ENCODE peak calls at places on chromosomes 7 and 10, in seven cellular contexts. O is ascending aorta, R is neural crest cell, Y is cardiac muscle cell, Q is nephron progenitor cell, X is pancreas, W is endodermal cell. K is an unnamed sample.

GRCh38 chr7:141071260-141071854 is 2.5 kb upstream of the TMEM178B start:
- DNase-seq in X (peak; percentile 29), R (peak; percentile 71), Q (peak; percentile 64), O (no peak), W (peak; percentile 87), Y (peak; percentile 21), K (no peak)

GRCh38 chr7:108592633-108593277 is 23.1 kb downstream of the DNAJB9 start:
- DNase-seq in R (no peak), O (no peak), X (no peak), Y (peak; percentile 38), W (no peak), Q (peak; percentile 15), K (no peak)

GRCh38 chr7:82755705-82756551 is 312.4 kb upstream of the CACNA2D1 start:
- DNase-seq in Q (no peak), O (no peak), Y (no peak), X (no peak), W (no peak), R (no peak), K (no peak)

GRCh38 chr10:107653832-107654287 is 489.4 kb upstream of the SORCS1 start:
- DNase-seq in O (no peak), Q (no peak), R (no peak), W (no peak), X (peak; percentile 7), Y (peak; percentile 62), K (no peak)

GRCh38 chr7:99943641-99944507 is 14.5 kb upstream of the GJC3 start:
- DNase-seq in W (peak; percentile 87), X (no peak), O (no peak), Q (no peak), Y (no peak), R (peak; percentile 41), K (no peak)

GRCh38 chr10:4061441-4061951 is 276.5 kb upstream of the KLF6 start:
- DNase-seq in X (no peak), R (no peak), Q (no peak), W (no peak), O (peak; percentile 92), Y (peak; percentile 59), K (no peak)

GRCh38 chr10:92052741-92053140 is 129.2 kb downstream of the BTAF1 start:
- DNase-seq in O (no peak), W (no peak), Y (no peak), Q (no peak), X (no peak), R (no peak), K (no peak)

GRCh38 chr7:17144313-17144712 is 154.1 kb upstream of the AHR start:
- DNase-seq in X (no peak), R (no peak), O (no peak), W (no peak), Y (peak; percentile 42), Q (no peak), K (no peak)

GRCh38 chr7:82098410-82098809 is 328.6 kb upstream of the HGF start:
- DNase-seq in Y (no peak), X (no peak), Q (no peak), O (no peak), R (no peak), W (no peak), K (no peak)

GRCh38 chr10:79059859-79060379 is 8.8 kb upstream of the ZMIZ1 start:
- DNase-seq in O (peak; percentile 11), X (peak; percentile 88), W (peak; percentile 38), Y (no peak), Q (no peak), R (no peak), K (no peak)

GRCh38 chr10:43868952-43869351 is 220.3 kb upstream of the ZNF32 start:
- DNase-seq in W (no peak), Q (no peak), O (no peak), R (no peak), X (no peak), Y (no peak), K (no peak)

GRCh38 chr7:50142421-50143113 is 49.5 kb upstream of the ZPBP start:
- DNase-seq in R (no peak), Q (peak; percentile 12), O (no peak), X (no peak), Y (peak; percentile 47), W (no peak), K (no peak)

GRCh38 chr10:101570764-101571572 is 17.1 kb downstream of the POLL start:
- DNase-seq in Q (no peak), Y (no peak), X (no peak), O (no peak), R (no peak), W (no peak), K (no peak)

GRCh38 chr10:63977329-63977923 is 456.2 kb downstream of the REEP3 start:
- DNase-seq in Q (peak; percentile 39), R (peak; percentile 41), Y (peak; percentile 51), W (peak; percentile 86), O (no peak), X (no peak), K (no peak)

GRCh38 chr10:114084225-114084624 is 40.6 kb downstream of the ADRB1 start:
- DNase-seq in X (no peak), Q (no peak), O (no peak), Y (no peak), W (no peak), R (no peak), K (no peak)

GRCh38 chr10:63763744-63764143 is 242.5 kb downstream of the REEP3 start:
- DNase-seq in X (no peak), R (no peak), W (no peak), Y (no peak), Q (no peak), O (no peak), K (no peak)

GRCh38 chr10:51109821-51110533 is 35.7 kb downstream of the PRKG1 start:
- DNase-seq in Y (peak; percentile 56), X (no peak), O (no peak), W (no peak), R (no peak), Q (no peak), K (no peak)

GRCh38 chr10:112744525-112744924 is 205.5 kb upstream of the TCF7L2 start:
- DNase-seq in Y (no peak), Q (no peak), O (no peak), W (no peak), R (no peak), X (no peak), K (no peak)

GRCh38 chr10:43188702-43189101 is 50.5 kb downstream of the CSGALNACT2 start:
- DNase-seq in W (no peak), R (no peak), Q (no peak), Y (peak; percentile 84), X (no peak), O (no peak), K (no peak)

GRCh38 chr10:3702569-3702968 is 82.4 kb downstream of the KLF6 start:
- DNase-seq in W (no peak), R (no peak), Q (no peak), Y (no peak), X (no peak), O (no peak), K (no peak)

GRCh38 chr10:102492983-102493382 is 9.5 kb downstream of the ACTR1A start:
- DNase-seq in R (no peak), W (no peak), Y (peak; percentile 32), Q (no peak), X (peak; percentile 68), O (no peak), K (no peak)

DNA sequence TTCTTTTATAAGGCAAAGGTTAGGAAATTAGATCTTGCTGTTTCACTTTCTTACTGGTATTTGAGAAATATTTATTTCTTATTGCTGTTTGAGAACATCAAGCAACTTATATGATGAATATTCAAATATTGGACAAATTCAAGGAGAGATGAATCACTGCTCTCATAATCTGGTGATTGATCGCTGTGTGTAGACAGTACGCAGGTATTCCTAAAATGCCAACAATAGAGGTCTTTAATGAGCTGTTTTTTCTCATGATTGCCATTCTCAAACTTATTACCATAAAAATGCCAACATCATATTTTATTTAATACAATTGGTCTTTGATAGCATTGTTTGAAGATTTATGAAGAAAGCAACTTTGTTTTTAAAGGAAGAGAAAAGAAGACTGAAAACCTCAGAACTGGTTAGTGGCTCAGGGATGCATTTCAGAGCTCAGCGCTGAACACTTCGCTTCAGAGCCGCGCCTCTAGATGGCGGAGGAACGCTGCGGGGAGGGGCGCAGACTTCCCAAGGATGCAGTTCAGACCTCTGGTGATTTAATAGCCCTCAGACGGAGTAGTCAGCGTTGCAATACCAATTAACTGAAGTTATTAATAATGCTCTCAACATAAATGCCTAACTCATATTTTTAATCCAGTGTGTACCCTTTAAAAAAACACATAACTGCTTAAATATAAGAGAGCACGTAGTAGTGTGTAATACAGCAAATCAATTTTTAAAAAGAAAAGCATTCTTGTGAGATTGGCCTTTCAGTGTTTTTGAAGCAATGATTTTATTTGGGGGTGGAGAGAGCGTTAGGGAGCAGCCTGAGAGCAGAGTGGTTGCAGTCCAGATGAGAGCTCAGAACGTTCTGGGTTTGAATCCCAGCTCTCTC is 38.5 kb upstream of the STEAP4 start:
- DNase-seq in X (peak; percentile 25), R (peak; percentile 48), Y (peak; percentile 48), W (peak; percentile 86), O (no peak), Q (peak; percentile 75), K (no peak)
- TF ChIP-seq CTCF in X (no peak), R (peak; percentile 73), Y (peak; percentile 66), W (peak; percentile 87), O (peak; percentile 38), Q (peak; percentile 71), K (peak; percentile 87)

DNA sequence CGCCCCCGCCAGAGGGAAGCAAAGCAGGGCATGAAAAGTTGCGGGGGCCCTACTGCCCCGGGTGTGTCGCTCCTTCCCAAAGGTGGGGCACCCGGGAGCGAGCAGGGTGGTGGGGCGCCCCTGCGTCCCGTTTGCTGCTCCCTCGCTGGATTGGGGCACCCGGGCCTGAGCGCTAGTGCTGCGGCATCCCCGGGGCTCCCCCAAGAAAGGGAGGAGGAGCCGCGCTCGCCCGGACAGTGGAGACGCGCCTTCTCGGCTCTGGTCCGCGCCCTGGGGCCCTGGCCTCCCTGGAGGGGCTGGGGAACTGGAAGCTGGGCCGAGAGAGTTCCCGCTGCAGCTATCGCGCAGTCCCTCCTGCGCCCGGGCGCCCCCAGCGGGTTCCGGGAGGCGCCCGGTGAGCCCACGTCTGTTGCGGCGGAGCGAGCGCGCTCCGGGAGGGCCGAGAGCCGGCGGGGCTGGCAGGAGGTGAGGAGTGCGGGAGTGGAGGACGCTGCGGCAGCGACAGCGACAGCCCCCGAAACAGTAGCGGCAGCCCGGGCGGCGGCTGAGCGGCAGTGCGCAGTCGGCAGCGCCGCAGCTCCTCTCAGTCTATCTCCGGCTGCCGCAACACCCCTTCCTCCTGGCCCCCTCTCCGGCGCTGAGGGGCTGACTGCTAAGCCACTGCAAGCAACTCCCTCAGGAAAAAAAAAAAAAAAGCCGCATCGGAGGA is 505 bp upstream of the BMPER start:
- DNase-seq in Q (peak; percentile 70), O (no peak), Y (peak; percentile 74), W (peak; percentile 84), X (no peak), R (peak; percentile 25), K (no peak)
- TF ChIP-seq CTCF in Q (peak; percentile 8), O (peak; percentile 17), Y (no peak), W (peak; percentile 37), X (no peak), R (peak; percentile 27), K (peak; percentile 25)

DNA sequence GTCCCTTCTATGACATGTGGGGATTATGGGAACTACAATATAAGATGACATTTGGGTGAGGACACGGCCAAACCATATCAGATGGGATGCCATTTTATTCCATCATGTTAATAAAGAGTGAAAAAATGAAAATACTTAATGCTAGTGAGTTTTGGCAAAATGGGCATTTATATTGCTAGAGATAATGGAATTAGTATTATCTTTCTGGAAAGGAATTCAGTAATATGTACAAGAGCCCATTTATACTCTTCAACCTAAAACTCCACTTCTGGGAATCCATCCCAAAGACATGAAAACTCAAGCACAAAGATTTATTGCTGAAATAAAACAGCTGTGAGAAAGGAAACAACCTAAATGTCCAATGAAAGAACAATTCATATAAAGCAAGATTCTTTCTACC is 96.0 kb upstream of the TMEM168 start:
- DNase-seq in Q (no peak), Y (no peak), W (no peak), X (no peak), O (no peak), R (no peak), K (no peak)
- TF ChIP-seq CTCF in Q (no peak), Y (no peak), W (no peak), X (no peak), O (no peak), R (no peak), K (no peak)

GRCh38 chr10:121974535-121975294 is at the start of gene NSMCE4A:
- DNase-seq in R (peak; percentile 76), O (peak; percentile 81), W (peak; percentile 94), Y (peak; percentile 75), X (peak; percentile 73), Q (peak; percentile 76), K (no peak)
- TF ChIP-seq CTCF in R (peak; percentile 67), O (no peak), W (peak; percentile 77), Y (peak; percentile 72), X (no peak), Q (peak; percentile 31), K (peak; percentile 44)